ENCODE peak calls at places on chromosomes 11 and 22, in five cellular contexts. One of them, this sample, is unnamed.

GRCh38 chr11:68436985-68437926 is 23.3 kb upstream of the PPP6R3 start:
- DNase-seq in H1: no peak
- DNase-seq in GM12878: no peak
- DNase-seq in K562: peak; percentile 82
- DNase-seq in HepG2: no peak
- DNase-seq in this sample: no peak

GRCh38 chr22:41943661-41944209 is 3.2 kb downstream of the CENPM start:
- DNase-seq in GM12878: no peak
- DNase-seq in HepG2: no peak
- DNase-seq in K562: no peak
- DNase-seq in H1: no peak
- DNase-seq in this sample: no peak

GRCh38 chr11:765025-765801 is 12.1 kb downstream of the GATD1 start:
- DNase-seq in GM12878: no peak
- DNase-seq in HepG2: peak; percentile 35
- DNase-seq in H1: peak; percentile 87
- DNase-seq in K562: peak; percentile 54
- DNase-seq in this sample: peak; percentile 92

GRCh38 chr11:95512177-95512576 is 277.4 kb downstream of the FAM76B start:
- DNase-seq in HepG2: no peak
- DNase-seq in K562: no peak
- DNase-seq in GM12878: no peak
- DNase-seq in H1: no peak
- DNase-seq in this sample: no peak

GRCh38 chr11:122769126-122769780 is 69.0 kb upstream of the CRTAM start:
- DNase-seq in HepG2: no peak
- DNase-seq in K562: no peak
- DNase-seq in GM12878: no peak
- DNase-seq in H1: no peak
- DNase-seq in this sample: no peak

GRCh38 chr22:48923909-48924475 is 903.7 kb downstream of the BRD1 start:
- DNase-seq in H1: peak; percentile 3
- DNase-seq in GM12878: no peak
- DNase-seq in K562: no peak
- DNase-seq in HepG2: no peak
- DNase-seq in this sample: no peak

GRCh38 chr11:94793822-94794221 is 25.7 kb downstream of the AMOTL1 start:
- DNase-seq in K562: no peak
- DNase-seq in GM12878: no peak
- DNase-seq in H1: no peak
- DNase-seq in HepG2: no peak
- DNase-seq in this sample: no peak

GRCh38 chr11:64334764-64335741 is 5.0 kb upstream of the CCDC88B start:
- DNase-seq in K562: peak; percentile 97
- DNase-seq in GM12878: peak; percentile 87
- DNase-seq in H1: no peak
- DNase-seq in HepG2: peak; percentile 85
- DNase-seq in this sample: peak; percentile 69

GRCh38 chr11:111978028-111978771 is 41.1 kb downstream of the DIXDC1 start:
- DNase-seq in K562: peak; percentile 61
- DNase-seq in HepG2: no peak
- DNase-seq in GM12878: no peak
- DNase-seq in H1: peak; percentile 59
- DNase-seq in this sample: peak; percentile 52

GRCh38 chr11:68870470-68870869 is 28.8 kb upstream of the CPT1A start:
- DNase-seq in GM12878: no peak
- DNase-seq in HepG2: no peak
- DNase-seq in K562: no peak
- DNase-seq in H1: no peak
- DNase-seq in this sample: no peak

GRCh38 chr11:97279341-97279740 is 889.5 kb downstream of the JRKL start:
- DNase-seq in H1: no peak
- DNase-seq in K562: no peak
- DNase-seq in HepG2: no peak
- DNase-seq in GM12878: no peak
- DNase-seq in this sample: no peak

GRCh38 chr22:32880906-32881596 is 79.5 kb downstream of the TIMP3 start:
- DNase-seq in GM12878: no peak
- DNase-seq in H1: no peak
- DNase-seq in HepG2: no peak
- DNase-seq in K562: peak; percentile 87
- DNase-seq in this sample: peak; percentile 89

GRCh38 chr22:27715078-27715477 is 86.5 kb downstream of the MN1 start:
- DNase-seq in HepG2: no peak
- DNase-seq in H1: no peak
- DNase-seq in K562: no peak
- DNase-seq in GM12878: no peak
- DNase-seq in this sample: peak; percentile 71

GRCh38 chr11:36411202-36411640 is 98.9 kb downstream of the TRAF6 start:
- DNase-seq in HepG2: no peak
- DNase-seq in H1: no peak
- DNase-seq in GM12878: peak; percentile 31
- DNase-seq in K562: peak; percentile 17
- DNase-seq in this sample: no peak

GRCh38 chr11:88292156-88292844 is 45.2 kb downstream of the CTSC start:
- DNase-seq in H1: no peak
- DNase-seq in GM12878: no peak
- DNase-seq in K562: no peak
- DNase-seq in HepG2: peak; percentile 6
- DNase-seq in this sample: peak; percentile 12

DNA sequence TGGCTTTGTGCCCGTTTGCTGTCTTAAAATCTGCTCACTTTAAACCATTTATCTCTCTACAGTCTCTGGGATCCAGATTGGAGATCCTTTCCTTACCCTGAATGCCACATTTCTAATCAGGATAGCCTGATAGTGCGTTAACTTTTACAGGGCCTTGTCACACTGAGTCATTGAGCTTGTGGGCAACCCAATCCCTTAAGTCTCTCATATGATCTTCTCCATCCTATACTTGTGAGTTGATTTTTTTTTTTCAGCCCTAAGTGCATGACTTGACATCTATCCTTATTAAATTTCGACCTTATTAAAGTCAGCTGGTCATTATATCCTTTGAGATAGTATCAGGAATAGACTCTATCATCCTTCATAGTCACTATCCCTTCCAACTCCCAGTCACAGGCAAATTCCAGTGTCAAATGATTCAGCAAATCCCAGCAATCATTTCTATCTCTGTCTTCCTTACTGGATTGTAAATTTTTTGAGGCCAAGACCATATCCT is 57.7 kb downstream of the TEAD1 start:
- DNase-seq in GM12878: no peak
- DNase-seq in K562: no peak
- DNase-seq in H1: no peak
- DNase-seq in HepG2: no peak
- DNase-seq in this sample: no peak
- TF ChIP-seq YY1 in GM12878: no peak
- TF ChIP-seq YY1 in K562: no peak
- TF ChIP-seq YY1 in H1: no peak
- TF ChIP-seq YY1 in HepG2: no peak
- TF ChIP-seq YY1 in this sample: no peak

DNA sequence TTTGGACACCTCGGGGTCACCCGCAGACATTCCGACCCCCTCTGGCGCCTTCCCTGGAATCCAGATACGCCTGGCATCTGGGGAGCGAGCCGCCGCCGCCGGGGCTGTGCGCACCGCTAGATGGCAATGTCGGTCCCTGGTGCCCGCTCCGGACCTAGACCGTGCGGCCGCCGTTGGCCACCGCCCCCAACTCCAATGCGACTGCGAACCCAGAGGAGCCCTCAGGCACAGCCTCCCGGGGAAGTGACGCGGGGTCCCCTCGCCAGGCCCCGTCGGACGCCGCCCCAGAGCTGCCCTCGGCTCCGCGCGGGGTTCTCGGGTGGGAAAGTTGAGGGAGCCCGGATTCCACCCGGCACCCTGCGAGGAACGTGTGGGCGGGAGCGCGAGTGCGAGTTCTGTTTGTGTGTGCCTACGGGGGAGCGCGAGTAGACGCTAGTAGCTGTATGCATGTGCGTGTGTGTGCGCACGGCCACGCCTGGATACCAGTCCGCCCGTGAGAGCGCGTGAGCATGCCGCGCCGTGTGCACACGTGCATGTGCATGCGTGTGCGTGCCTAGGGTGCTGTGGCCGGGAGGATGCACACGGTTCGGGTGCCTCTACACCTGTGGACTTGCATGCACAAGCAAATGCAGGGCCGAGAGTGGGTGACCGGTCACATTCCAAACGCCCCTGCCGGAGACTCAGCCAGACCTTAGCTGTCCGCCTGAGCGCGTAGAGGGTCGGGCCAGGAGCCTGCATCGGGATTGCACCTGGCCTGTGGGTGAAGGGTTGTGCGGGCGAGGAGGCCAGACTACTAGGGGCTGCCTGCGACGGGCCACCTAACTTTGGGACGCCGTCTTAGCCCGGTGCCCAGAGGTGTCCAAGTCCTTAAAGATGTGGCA is 1.9 kb downstream of the CHRM4 start:
- DNase-seq in K562: peak; percentile 81
- DNase-seq in GM12878: no peak
- DNase-seq in HepG2: peak; percentile 61
- DNase-seq in H1: peak; percentile 95
- DNase-seq in this sample: peak; percentile 95
- TF ChIP-seq USF2 in K562: no peak
- TF ChIP-seq USF2 in GM12878: no peak
- TF ChIP-seq USF2 in HepG2: no peak
- TF ChIP-seq USF2 in H1: no peak
- TF ChIP-seq USF2 in this sample: no peak

DNA sequence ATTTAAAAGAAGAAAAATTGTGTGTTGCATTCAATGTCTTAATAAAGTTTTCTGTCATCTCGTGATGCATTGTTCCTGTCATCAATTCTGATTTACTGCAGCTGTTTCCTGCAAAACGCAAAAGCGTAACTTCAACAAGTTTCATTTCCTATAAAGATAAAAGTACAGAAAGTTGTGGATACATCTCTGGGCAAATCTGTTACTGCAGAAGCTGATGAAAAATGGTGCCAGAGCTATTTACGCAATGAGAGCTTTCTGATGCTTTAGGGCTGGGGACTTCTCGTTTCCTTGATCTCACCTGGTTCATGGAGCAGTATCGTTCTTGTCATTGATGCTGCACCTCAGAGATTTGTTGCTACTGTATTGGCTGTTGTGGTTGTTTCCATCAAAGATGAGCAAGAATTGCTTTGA is 15.5 kb upstream of the MS4A12 start:
- DNase-seq in K562: no peak
- DNase-seq in GM12878: no peak
- DNase-seq in HepG2: no peak
- DNase-seq in H1: no peak
- DNase-seq in this sample: no peak
- TF ChIP-seq YY1 in K562: no peak
- TF ChIP-seq YY1 in GM12878: peak; percentile 27
- TF ChIP-seq YY1 in HepG2: no peak
- TF ChIP-seq YY1 in H1: no peak
- TF ChIP-seq YY1 in this sample: no peak

GRCh38 chr11:2263012-2263565 is 7.3 kb downstream of the ASCL2 start:
- DNase-seq in K562: peak; percentile 6
- DNase-seq in H1: no peak
- DNase-seq in GM12878: no peak
- DNase-seq in HepG2: no peak
- DNase-seq in this sample: no peak

GRCh38 chr11:2259897-2260451 is 10.4 kb downstream of the ASCL2 start:
- DNase-seq in HepG2: no peak
- DNase-seq in K562: no peak
- DNase-seq in GM12878: no peak
- DNase-seq in H1: no peak
- DNase-seq in this sample: no peak

GRCh38 chr11:2262301-2263011 is 7.9 kb downstream of the ASCL2 start:
- DNase-seq in K562: no peak
- DNase-seq in HepG2: no peak
- DNase-seq in GM12878: no peak
- DNase-seq in H1: no peak
- DNase-seq in this sample: no peak

GRCh38 chr11:2260491-2261364 is 9.7 kb downstream of the ASCL2 start:
- DNase-seq in HepG2: no peak
- DNase-seq in K562: no peak
- DNase-seq in GM12878: no peak
- DNase-seq in H1: no peak
- DNase-seq in this sample: peak; percentile 43

DNA sequence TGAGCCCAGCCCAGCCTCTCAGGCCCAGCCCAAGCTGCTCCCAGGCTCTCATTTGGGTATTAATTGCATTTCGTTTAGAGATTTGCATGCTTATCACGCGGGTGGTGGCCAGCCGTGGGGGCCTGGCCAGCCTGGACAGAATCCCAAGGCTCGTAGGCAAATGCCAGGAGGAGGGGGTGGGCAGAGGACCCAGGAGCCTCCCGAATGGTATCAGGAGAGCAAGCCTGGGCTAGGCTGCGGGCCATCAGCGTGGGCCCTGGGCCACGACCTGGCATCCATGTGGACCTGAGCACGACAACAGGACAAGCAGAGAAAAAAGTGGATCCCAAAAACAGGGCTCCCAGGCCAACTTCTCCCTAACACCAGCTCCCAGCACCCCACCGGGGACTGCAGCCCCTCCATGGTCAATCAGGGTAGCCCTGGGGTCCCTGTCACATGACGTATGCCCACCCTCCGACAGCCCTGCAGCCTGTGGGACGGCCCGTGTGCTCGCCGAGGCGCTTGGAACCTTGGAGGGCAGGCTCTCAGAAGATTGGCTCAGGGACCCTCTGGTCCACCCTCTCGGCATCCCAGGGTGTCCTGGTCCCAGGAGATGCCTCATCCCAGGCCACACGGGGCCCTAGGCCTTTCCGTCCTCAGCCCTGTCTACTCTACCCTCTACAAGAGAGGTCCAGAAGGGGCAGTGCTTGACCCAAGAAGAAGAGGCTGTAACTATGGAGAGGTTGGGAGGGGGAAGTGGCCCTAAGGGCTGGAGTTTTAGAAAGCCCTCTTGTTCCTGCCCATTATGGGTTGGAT is 8.8 kb downstream of the ASCL2 start:
- DNase-seq in K562: no peak
- DNase-seq in H1: no peak
- DNase-seq in HepG2: no peak
- DNase-seq in GM12878: no peak
- DNase-seq in this sample: no peak
- TF ChIP-seq USF2 in K562: no peak
- TF ChIP-seq USF2 in H1: no peak
- TF ChIP-seq USF2 in HepG2: no peak
- TF ChIP-seq USF2 in GM12878: no peak
- TF ChIP-seq USF2 in this sample: no peak

DNA sequence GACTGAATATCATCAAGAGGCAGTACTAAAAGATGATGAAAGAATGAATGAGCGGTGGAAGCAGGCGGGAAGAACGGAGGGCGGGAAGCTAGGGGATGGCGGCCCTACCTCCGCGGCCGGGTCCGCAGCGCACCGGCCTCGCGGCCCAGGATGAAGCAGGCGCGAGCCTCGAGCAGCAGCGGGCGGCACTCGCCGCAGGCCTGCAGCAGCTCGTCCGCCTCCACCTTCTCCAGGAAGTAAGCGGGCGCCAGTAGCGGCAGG is 3.4 kb downstream of the KLHL35 start:
- DNase-seq in HepG2: no peak
- DNase-seq in K562: no peak
- DNase-seq in GM12878: no peak
- DNase-seq in H1: no peak
- DNase-seq in this sample: no peak
- TF ChIP-seq YY1 in HepG2: no peak
- TF ChIP-seq YY1 in K562: no peak
- TF ChIP-seq YY1 in GM12878: no peak
- TF ChIP-seq YY1 in H1: no peak
- TF ChIP-seq YY1 in this sample: no peak

This sample was measured in SK-N-SH.